ENCODE peak calls at places on chromosome 20, in four cellular contexts. G is GM23248, K is heart right ventricle, L is PC-3. D is an unnamed sample.

GRCh38 chr20:47720636-47721427 is 64.4 kb downstream of the SULF2 start:
- DNase-seq in G (no peak), K (no peak), L (no peak), D (no peak)

GRCh38 chr20:39574061-39574460 is 611.9 kb downstream of the DHX35 start:
- DNase-seq in G (no peak), K (no peak), L (no peak), D (no peak)

GRCh38 chr20:56628015-56628872 is 862 bp upstream of the TFAP2C start:
- DNase-seq in G (peak), K (no peak), L (peak), D (no peak)

GRCh38 chr20:10771435-10772140 is 97.8 kb upstream of the JAG1 start:
- DNase-seq in G (no peak), K (no peak), L (peak), D (no peak)

GRCh38 chr20:47466193-47466592 is 35.5 kb upstream of the NCOA3 start:
- DNase-seq in G (peak), K (no peak), L (no peak), D (no peak)

GRCh38 chr20:6660441-6660840 is 107.0 kb upstream of the BMP2 start:
- DNase-seq in G (no peak), K (no peak), L (peak), D (peak)

GRCh38 chr20:25494506-25495188 is 87.2 kb downstream of the GINS1 start:
- DNase-seq in G (no peak), K (no peak), L (no peak), D (no peak)

GRCh38 chr20:41027366-41027765 is 1.3 kb upstream of the TOP1 start:
- DNase-seq in G (no peak), K (no peak), L (no peak), D (no peak)

GRCh38 chr20:4022386-4023350 is 7.3 kb upstream of the RNF24 start:
- DNase-seq in G (peak), K (no peak), L (no peak), D (no peak)
- H3K27ac ChIP-seq in G (peak), K (no peak), L (no peak), D (no peak)

DNA sequence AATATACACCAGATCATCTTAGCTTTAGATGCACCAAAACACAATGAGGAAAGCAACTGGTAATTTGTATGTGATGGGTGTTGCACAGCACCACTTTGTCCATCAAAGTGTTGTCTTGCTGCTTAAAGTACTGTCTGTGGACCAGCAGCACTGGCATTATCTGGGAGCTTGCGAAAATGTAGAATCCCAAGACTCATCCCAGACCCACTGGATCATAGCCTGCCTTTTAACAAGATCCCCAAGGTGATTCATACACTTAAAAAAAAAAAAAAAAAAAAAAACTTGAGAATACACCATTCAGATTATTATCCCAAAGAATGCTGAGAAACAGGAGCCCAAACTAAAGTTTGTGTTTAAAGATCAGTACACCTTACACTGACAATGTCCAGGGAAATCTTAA is 123.4 kb downstream of the TASP1 start:
- DNase-seq in G (peak), K (no peak), L (no peak), D (no peak)
- H3K27ac ChIP-seq in G (no peak), K (no peak), L (no peak), D (no peak)

GRCh38 chr20:45406260-45407066 is 1.6 kb upstream of the DBNDD2 start:
- DNase-seq in G (peak), K (peak), L (peak), D (no peak)

GRCh38 chr20:45409531-45410272 is 1.6 kb downstream of the DBNDD2 start:
- DNase-seq in G (no peak), K (no peak), L (no peak), D (no peak)

GRCh38 chr20:45408646-45409213 is 641 bp downstream of the DBNDD2 start:
- DNase-seq in G (no peak), K (peak), L (no peak), D (no peak)

GRCh38 chr20:45407067-45407745 is 883 bp upstream of the DBNDD2 start:
- DNase-seq in G (peak), K (peak), L (no peak), D (no peak)

DNA sequence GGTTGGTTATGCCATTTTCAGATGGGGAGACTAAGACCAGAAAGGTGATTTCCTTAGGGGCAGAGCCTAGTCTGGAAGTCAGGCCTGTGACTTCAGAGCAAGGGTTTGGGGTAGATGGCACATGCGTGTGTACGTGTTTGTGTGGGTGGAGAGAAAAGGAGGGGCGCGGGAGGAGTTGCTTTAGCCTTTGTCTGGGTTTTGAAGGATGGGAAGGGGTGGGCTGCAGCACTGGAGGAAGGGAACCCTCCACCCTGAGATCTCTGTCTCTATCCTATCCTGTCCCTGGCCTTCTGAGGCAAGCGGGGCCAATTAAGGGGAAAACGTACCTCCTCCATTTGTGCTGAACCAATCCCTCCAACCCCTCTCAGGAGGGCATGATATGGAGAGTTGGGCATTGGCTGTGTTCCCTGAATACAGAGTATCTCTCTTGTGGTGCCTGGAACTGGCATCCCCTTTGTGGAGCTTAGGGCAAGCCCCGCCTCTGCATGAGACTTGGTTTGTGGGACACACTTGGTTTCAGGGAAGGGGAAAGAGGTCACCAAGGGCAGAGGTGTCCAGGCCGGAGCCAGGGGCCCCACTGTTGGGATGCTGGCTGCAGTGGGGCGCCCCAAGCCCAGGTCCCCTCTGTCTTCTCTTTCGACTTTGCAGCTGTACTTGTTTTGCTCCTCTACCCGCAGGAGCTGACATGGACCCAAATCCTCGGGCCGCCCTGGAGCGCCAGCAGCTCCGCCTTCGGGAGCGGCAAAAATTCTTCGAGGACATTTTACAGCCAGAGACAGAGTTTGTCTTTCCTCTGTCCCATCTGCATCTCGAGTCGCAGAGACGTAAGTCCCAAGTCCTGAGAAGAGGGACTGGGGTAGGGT is at the start of gene DBNDD2:
- DNase-seq in G (no peak), K (peak), L (no peak), D (no peak)
- H3K27ac ChIP-seq in G (peak), K (peak), L (no peak), D (peak)

GRCh38 chr20:376089-376488 is 4.5 kb upstream of the TRIB3 start:
- DNase-seq in G (no peak), K (no peak), L (no peak), D (no peak)
- H3K27ac ChIP-seq in G (no peak), K (no peak), L (no peak), D (peak)

D was measured in epithelial cell of prostate.